ENCODE peak calls at places on chromosomes 16 and 17, in six cellular contexts. One of them, this sample, is unnamed.

GRCh38 chr17:29653995-29654714 is 31.4 kb upstream of the CORO6 start:
- DNase-seq in K562: peak; percentile 69
- DNase-seq in HCT116: no peak
- DNase-seq in SK-N-SH: no peak
- DNase-seq in HepG2: no peak
- DNase-seq in GM12878: no peak
- DNase-seq in this sample: no peak

GRCh38 chr17:61361084-61361483 is 38.6 kb upstream of the TBX2 start:
- DNase-seq in K562: no peak
- DNase-seq in HCT116: no peak
- DNase-seq in SK-N-SH: no peak
- DNase-seq in HepG2: peak; percentile 66
- DNase-seq in GM12878: no peak
- DNase-seq in this sample: no peak

GRCh38 chr16:19524356-19524865 is 669 bp downstream of the CCP110 start:
- DNase-seq in K562: peak; percentile 20
- DNase-seq in HCT116: no peak
- DNase-seq in SK-N-SH: peak; percentile 19
- DNase-seq in HepG2: no peak
- DNase-seq in GM12878: no peak
- DNase-seq in this sample: no peak

GRCh38 chr17:50219939-50220465 is 18.6 kb upstream of the COL1A1 start:
- DNase-seq in K562: no peak
- DNase-seq in HCT116: no peak
- DNase-seq in SK-N-SH: no peak
- DNase-seq in HepG2: peak; percentile 87
- DNase-seq in GM12878: no peak
- DNase-seq in this sample: no peak

GRCh38 chr17:76569607-76570279 is 15.9 kb downstream of the ST6GALNAC2 start:
- DNase-seq in K562: no peak
- DNase-seq in HCT116: no peak
- DNase-seq in SK-N-SH: peak; percentile 41
- DNase-seq in HepG2: peak; percentile 92
- DNase-seq in GM12878: no peak
- DNase-seq in this sample: no peak

GRCh38 chr17:81044764-81045589 is 10.0 kb downstream of the BAIAP2 start:
- DNase-seq in K562: peak; percentile 28
- DNase-seq in HCT116: no peak
- DNase-seq in SK-N-SH: peak; percentile 88
- DNase-seq in HepG2: peak; percentile 62
- DNase-seq in GM12878: no peak
- DNase-seq in this sample: no peak

GRCh38 chr16:83953796-83954576 is 946 bp downstream of the OSGIN1 start:
- DNase-seq in K562: peak; percentile 81
- DNase-seq in HCT116: peak; percentile 72
- DNase-seq in SK-N-SH: no peak
- DNase-seq in HepG2: peak; percentile 73
- DNase-seq in GM12878: no peak
- DNase-seq in this sample: peak; percentile 42

GRCh38 chr17:81378941-81379511 is 16.2 kb upstream of the BAHCC1 start:
- DNase-seq in K562: no peak
- DNase-seq in HCT116: no peak
- DNase-seq in SK-N-SH: peak; percentile 50
- DNase-seq in HepG2: no peak
- DNase-seq in GM12878: no peak
- DNase-seq in this sample: no peak

GRCh38 chr16:19589771-19590302 is 34.3 kb downstream of the VPS35L start:
- DNase-seq in K562: no peak
- DNase-seq in HCT116: no peak
- DNase-seq in SK-N-SH: no peak
- DNase-seq in HepG2: peak; percentile 21
- DNase-seq in GM12878: no peak
- DNase-seq in this sample: no peak

GRCh38 chr16:2813661-2814288 is 3.3 kb upstream of the PRSS21 start:
- DNase-seq in K562: no peak
- DNase-seq in HCT116: no peak
- DNase-seq in SK-N-SH: no peak
- DNase-seq in HepG2: no peak
- DNase-seq in GM12878: no peak
- DNase-seq in this sample: no peak

GRCh38 chr17:77746391-77746790 is 212.1 kb upstream of the TNRC6C start:
- DNase-seq in K562: no peak
- DNase-seq in HCT116: no peak
- DNase-seq in SK-N-SH: no peak
- DNase-seq in HepG2: no peak
- DNase-seq in GM12878: no peak
- DNase-seq in this sample: no peak

GRCh38 chr17:2057130-2057713 is 2.3 kb downstream of the HIC1 start:
- DNase-seq in K562: no peak
- DNase-seq in HCT116: no peak
- DNase-seq in SK-N-SH: no peak
- DNase-seq in HepG2: no peak
- DNase-seq in GM12878: no peak
- DNase-seq in this sample: no peak

GRCh38 chr17:69672924-69673323 is 258.4 kb downstream of the MAP2K6 start:
- DNase-seq in K562: no peak
- DNase-seq in HCT116: no peak
- DNase-seq in SK-N-SH: no peak
- DNase-seq in HepG2: no peak
- DNase-seq in GM12878: no peak
- DNase-seq in this sample: no peak

GRCh38 chr17:6894206-6894528 is 62.6 kb upstream of the TEKT1 start:
- DNase-seq in K562: no peak
- DNase-seq in HCT116: no peak
- DNase-seq in SK-N-SH: no peak
- DNase-seq in HepG2: no peak
- DNase-seq in GM12878: no peak
- DNase-seq in this sample: no peak

GRCh38 chr17:72622661-72623433 is 469.6 kb downstream of the SLC39A11 start:
- DNase-seq in K562: no peak
- DNase-seq in HCT116: peak; percentile 83
- DNase-seq in SK-N-SH: no peak
- DNase-seq in HepG2: no peak
- DNase-seq in GM12878: no peak
- DNase-seq in this sample: no peak

GRCh38 chr16:324451-325334 is 27.8 kb downstream of the AXIN1 start:
- DNase-seq in K562: peak; percentile 95
- DNase-seq in HCT116: no peak
- DNase-seq in SK-N-SH: no peak
- DNase-seq in HepG2: no peak
- DNase-seq in GM12878: no peak
- DNase-seq in this sample: no peak

GRCh38 chr16:55376567-55377167 is 52.7 kb downstream of the IRX6 start:
- DNase-seq in K562: no peak
- DNase-seq in HCT116: no peak
- DNase-seq in SK-N-SH: no peak
- DNase-seq in HepG2: no peak
- DNase-seq in GM12878: no peak
- DNase-seq in this sample: no peak

GRCh38 chr16:15572329-15573001 is 70.5 kb downstream of the MARF1 start:
- DNase-seq in K562: no peak
- DNase-seq in HCT116: no peak
- DNase-seq in SK-N-SH: no peak
- DNase-seq in HepG2: peak; percentile 83
- DNase-seq in GM12878: no peak
- DNase-seq in this sample: no peak

GRCh38 chr17:73349138-73349537 is 37.3 kb upstream of the CDC42EP4 start:
- DNase-seq in K562: no peak
- DNase-seq in HCT116: no peak
- DNase-seq in SK-N-SH: no peak
- DNase-seq in HepG2: no peak
- DNase-seq in GM12878: no peak
- DNase-seq in this sample: no peak

GRCh38 chr17:55926276-55926995 is 175.6 kb downstream of the PCTP start:
- DNase-seq in K562: no peak
- DNase-seq in HCT116: no peak
- DNase-seq in SK-N-SH: no peak
- DNase-seq in HepG2: no peak
- DNase-seq in GM12878: no peak
- DNase-seq in this sample: no peak

GRCh38 chr17:8142158-8142886 is 9.9 kb downstream of the PER1 start:
- DNase-seq in K562: no peak
- DNase-seq in HCT116: no peak
- DNase-seq in SK-N-SH: no peak
- DNase-seq in HepG2: no peak
- DNase-seq in GM12878: no peak
- DNase-seq in this sample: no peak

GRCh38 chr17:77451894-77452852 is 311.4 kb downstream of the SEC14L1 start:
- DNase-seq in K562: peak; percentile 57
- DNase-seq in HCT116: no peak
- DNase-seq in SK-N-SH: peak; percentile 93
- DNase-seq in HepG2: peak; percentile 75
- DNase-seq in GM12878: no peak
- DNase-seq in this sample: no peak

GRCh38 chr16:30025574-30025973 is 2.6 kb downstream of the C16orf92 start:
- DNase-seq in K562: no peak
- DNase-seq in HCT116: no peak
- DNase-seq in SK-N-SH: no peak
- DNase-seq in HepG2: no peak
- DNase-seq in GM12878: no peak
- DNase-seq in this sample: no peak

DNA sequence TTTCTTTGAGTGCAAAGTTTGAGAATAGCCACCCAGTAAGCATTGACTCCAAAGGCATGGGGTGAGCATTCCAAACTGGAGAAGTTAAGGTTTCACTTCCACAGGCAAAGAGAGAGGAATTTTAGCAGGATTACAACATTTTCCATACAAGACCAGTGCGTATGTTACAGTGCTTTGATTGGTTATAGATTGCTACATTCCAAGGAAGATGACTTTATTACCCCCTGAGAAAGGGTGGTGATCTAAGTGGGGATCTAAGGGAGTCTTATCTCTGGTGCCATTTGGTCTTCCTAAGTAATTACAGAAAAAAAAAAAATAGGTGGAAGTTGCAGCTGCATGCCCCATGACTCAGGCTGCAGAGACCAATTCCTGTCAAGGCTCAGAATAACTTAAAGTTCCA is 11.3 kb downstream of the SLC46A1 start:
- DNase-seq in K562: peak; percentile 17
- DNase-seq in HCT116: no peak
- DNase-seq in SK-N-SH: no peak
- DNase-seq in HepG2: no peak
- DNase-seq in GM12878: no peak
- DNase-seq in this sample: no peak
- TF ChIP-seq SIN3A in K562: no peak
- TF ChIP-seq SIN3A in HCT116: no peak
- TF ChIP-seq SIN3A in SK-N-SH: no peak
- TF ChIP-seq SIN3A in HepG2: no peak
- TF ChIP-seq SIN3A in GM12878: no peak
- TF ChIP-seq SIN3A in this sample: no peak

DNA sequence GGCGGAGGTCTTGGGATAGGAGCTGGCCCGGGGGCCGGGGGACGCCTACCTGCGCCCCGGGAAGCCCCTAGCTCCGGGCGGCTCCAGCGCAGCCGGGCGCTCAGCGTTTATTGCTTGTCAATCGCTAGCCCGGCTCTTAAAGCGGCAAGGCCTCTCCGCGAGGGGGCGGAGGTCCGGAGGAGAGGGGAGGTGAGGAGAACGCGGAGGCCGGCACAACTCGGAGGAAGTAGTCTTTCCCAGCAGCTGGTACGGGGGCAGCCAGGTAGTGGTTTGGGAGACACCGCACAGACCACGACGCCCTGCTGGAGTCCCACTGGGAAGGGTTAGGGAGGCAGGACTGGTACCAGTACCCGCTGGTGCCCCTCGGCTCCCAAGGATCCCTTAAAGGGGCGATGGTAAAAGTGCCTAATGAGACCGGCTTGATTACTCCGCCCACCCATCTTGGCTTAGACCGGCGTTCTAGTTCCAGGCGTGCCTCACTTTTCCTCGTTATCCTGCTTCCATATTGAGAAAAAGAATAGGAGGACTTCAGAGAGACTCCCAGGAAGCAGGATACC is at the start of gene MPP2:
- DNase-seq in K562: peak; percentile 67
- DNase-seq in HCT116: peak; percentile 64
- DNase-seq in SK-N-SH: peak; percentile 86
- DNase-seq in HepG2: peak; percentile 20
- DNase-seq in GM12878: no peak
- DNase-seq in this sample: no peak
- H3K27ac ChIP-seq in K562: no peak within 1 kb of the TSS
- H3K27ac ChIP-seq in HCT116: peak within 1 kb of the TSS; percentile 62
- H3K27ac ChIP-seq in SK-N-SH: peak within 1 kb of the TSS; percentile 24
- H3K27ac ChIP-seq in HepG2: no peak within 1 kb of the TSS
- H3K27ac ChIP-seq in GM12878: no peak within 1 kb of the TSS
- H3K27ac ChIP-seq in this sample: no peak within 1 kb of the TSS

GRCh38 chr16:8900343-8900742 is 18.2 kb downstream of the LITAFD start:
- DNase-seq in K562: no peak
- DNase-seq in HCT116: no peak
- DNase-seq in SK-N-SH: no peak
- DNase-seq in HepG2: no peak
- DNase-seq in GM12878: no peak
- DNase-seq in this sample: no peak

GRCh38 chr16:8899709-8900317 is 17.7 kb downstream of the LITAFD start:
- DNase-seq in K562: no peak
- DNase-seq in HCT116: no peak
- DNase-seq in SK-N-SH: no peak
- DNase-seq in HepG2: no peak
- DNase-seq in GM12878: no peak
- DNase-seq in this sample: no peak

GRCh38 chr16:8894736-8895334 is 12.7 kb downstream of the LITAFD start:
- DNase-seq in K562: no peak
- DNase-seq in HCT116: no peak
- DNase-seq in SK-N-SH: no peak
- DNase-seq in HepG2: no peak
- DNase-seq in GM12878: no peak
- DNase-seq in this sample: no peak

GRCh38 chr16:8901318-8901861 is 19.2 kb downstream of the LITAFD start:
- DNase-seq in K562: no peak
- DNase-seq in HCT116: no peak
- DNase-seq in SK-N-SH: no peak
- DNase-seq in HepG2: no peak
- DNase-seq in GM12878: no peak
- DNase-seq in this sample: no peak

DNA sequence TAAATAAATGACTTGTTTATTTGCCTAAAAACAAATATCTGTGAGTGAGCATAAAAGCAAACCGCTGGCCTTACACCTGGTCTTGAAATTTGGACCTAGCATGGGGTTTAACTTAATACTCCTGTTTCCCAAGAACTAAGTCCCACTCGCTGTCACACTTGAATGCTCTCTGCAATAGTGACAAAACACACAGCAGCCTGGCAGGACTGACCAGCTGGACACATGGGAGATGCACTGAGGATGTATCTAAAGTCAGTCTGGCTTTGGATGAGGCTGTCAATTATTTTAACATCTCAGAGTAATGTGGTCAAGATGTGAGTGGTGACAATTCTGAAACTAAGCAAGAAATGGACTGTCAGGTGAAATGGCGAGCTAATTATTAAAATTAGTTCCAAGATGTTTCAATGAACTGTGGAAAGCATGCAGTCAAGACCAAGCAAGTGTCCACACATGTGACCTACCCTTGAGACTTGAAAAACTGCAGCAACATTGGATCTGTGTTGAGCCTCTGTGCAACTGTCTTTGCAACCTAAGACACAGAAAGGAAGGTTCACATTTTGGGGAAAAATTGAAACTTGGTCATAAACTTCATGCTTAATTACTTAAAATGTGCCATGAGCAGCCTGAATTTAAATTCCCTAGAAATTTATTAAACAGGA is 16.6 kb downstream of the LITAFD start:
- DNase-seq in K562: no peak
- DNase-seq in HCT116: no peak
- DNase-seq in SK-N-SH: no peak
- DNase-seq in HepG2: no peak
- DNase-seq in GM12878: no peak
- DNase-seq in this sample: no peak
- TF ChIP-seq REST in K562: no peak
- TF ChIP-seq REST in HCT116: no peak
- TF ChIP-seq REST in SK-N-SH: no peak
- TF ChIP-seq REST in HepG2: no peak
- TF ChIP-seq REST in GM12878: no peak
- TF ChIP-seq REST in this sample: no peak

GRCh38 chr16:80746231-80746630 is 58.2 kb downstream of the CDYL2 start:
- DNase-seq in K562: no peak
- DNase-seq in HCT116: no peak
- DNase-seq in SK-N-SH: no peak
- DNase-seq in HepG2: no peak
- DNase-seq in GM12878: no peak
- DNase-seq in this sample: no peak
- TF ChIP-seq SIN3A in K562: no peak
- TF ChIP-seq SIN3A in HCT116: no peak
- TF ChIP-seq SIN3A in SK-N-SH: no peak
- TF ChIP-seq SIN3A in HepG2: no peak
- TF ChIP-seq SIN3A in GM12878: no peak
- TF ChIP-seq SIN3A in this sample: no peak